ENCODE peak calls at places on chromosomes 12 and 14, in six cellular contexts. X is Peyer's patch, J is ovary, N is A549, I is heart left ventricle, S is colonic mucosa. V is an unnamed sample.

GRCh38 chr12:62700091-62700490 is 233.5 kb downstream of the MON2 start:
- DNase-seq in X (no peak), J (no peak), N (no peak), I (no peak), S (no peak), V (no peak)

GRCh38 chr12:86091676-86092075 is 164.5 kb downstream of the MGAT4C start:
- DNase-seq in X (no peak), J (no peak), N (no peak), I (no peak), S (no peak), V (no peak)

GRCh38 chr14:97713023-97713422 is 915.8 kb downstream of the VRK1 start:
- DNase-seq in X (no peak), J (no peak), N (no peak), I (no peak), S (no peak), V (no peak)

GRCh38 chr12:80472912-80473500 is 29.0 kb downstream of the PTPRQ start:
- DNase-seq in X (no peak), J (no peak), N (peak; percentile 7), I (no peak), S (no peak), V (peak; percentile 7)

GRCh38 chr14:96994999-96995398 is 197.8 kb downstream of the VRK1 start:
- DNase-seq in X (no peak), J (no peak), N (no peak), I (no peak), S (no peak), V (no peak)

GRCh38 chr14:73771848-73772705 is 57.9 kb upstream of the PNMA1 start:
- DNase-seq in X (peak; percentile 87), J (peak; percentile 84), N (no peak), I (no peak), S (peak; percentile 84), V (peak; percentile 93)

GRCh38 chr14:23544511-23545447 is 6.8 kb downstream of the ZFHX2 start:
- DNase-seq in X (peak; percentile 69), J (no peak), N (no peak), I (no peak), S (peak; percentile 52), V (peak; percentile 70)

GRCh38 chr14:55832974-55833373 is 253.0 kb downstream of the KTN1 start:
- DNase-seq in X (no peak), J (no peak), N (no peak), I (no peak), S (no peak), V (no peak)

GRCh38 chr14:93045211-93045674 is 70.5 kb downstream of the ITPK1 start:
- DNase-seq in X (no peak), J (no peak), N (no peak), I (no peak), S (no peak), V (peak; percentile 82)

GRCh38 chr12:67268335-67268895 is 743 bp upstream of the CAND1 start:
- DNase-seq in X (peak; percentile 83), J (peak; percentile 92), N (peak; percentile 99), I (peak; percentile 77), S (peak; percentile 93), V (peak; percentile 99)

GRCh38 chr12:121911824-121912585 is 6.4 kb upstream of the CFAP251 start:
- DNase-seq in X (no peak), J (no peak), N (no peak), I (no peak), S (no peak), V (no peak)

GRCh38 chr12:114141916-114142564 is 175.9 kb upstream of the RBM19 start:
- DNase-seq in X (peak; percentile 47), J (no peak), N (no peak), I (no peak), S (no peak), V (peak; percentile 67)

GRCh38 chr12:49983892-49984291 is 11.1 kb downstream of the AQP6 start:
- DNase-seq in X (no peak), J (no peak), N (no peak), I (no peak), S (no peak), V (peak; percentile 11)

GRCh38 chr12:115149685-115150378 is 465.9 kb upstream of the TBX3 start:
- DNase-seq in X (no peak), J (no peak), N (no peak), I (no peak), S (no peak), V (no peak)

GRCh38 chr12:109740694-109741245 is 27.1 kb downstream of the FAM222A start:
- DNase-seq in X (peak; percentile 22), J (peak; percentile 9), N (no peak), I (peak; percentile 13), S (no peak), V (no peak)

GRCh38 chr12:50039151-50039835 is 14.0 kb upstream of the RACGAP1 start:
- DNase-seq in X (peak; percentile 88), J (peak; percentile 88), N (peak; percentile 76), I (peak; percentile 90), S (peak; percentile 88), V (peak; percentile 74)

GRCh38 chr12:54401127-54401526 is 16.6 kb upstream of the ZNF385A start:
- DNase-seq in X (no peak), J (no peak), N (no peak), I (no peak), S (no peak), V (no peak)

GRCh38 chr12:32603858-32604257 is 75.2 kb upstream of the DNM1L start:
- DNase-seq in X (no peak), J (no peak), N (no peak), I (no peak), S (no peak), V (no peak)

GRCh38 chr12:25982416-25982815 is 23.9 kb downstream of the RASSF8 start:
- DNase-seq in X (no peak), J (no peak), N (no peak), I (no peak), S (no peak), V (no peak)

GRCh38 chr12:25979563-25979962 is 21.1 kb downstream of the RASSF8 start:
- DNase-seq in X (no peak), J (no peak), N (no peak), I (no peak), S (no peak), V (no peak)

GRCh38 chr12:25980035-25980434 is 21.6 kb downstream of the RASSF8 start:
- DNase-seq in X (no peak), J (no peak), N (no peak), I (no peak), S (no peak), V (no peak)

GRCh38 chr12:25983625-25984024 is 25.1 kb downstream of the RASSF8 start:
- DNase-seq in X (no peak), J (no peak), N (no peak), I (no peak), S (no peak), V (no peak)

DNA sequence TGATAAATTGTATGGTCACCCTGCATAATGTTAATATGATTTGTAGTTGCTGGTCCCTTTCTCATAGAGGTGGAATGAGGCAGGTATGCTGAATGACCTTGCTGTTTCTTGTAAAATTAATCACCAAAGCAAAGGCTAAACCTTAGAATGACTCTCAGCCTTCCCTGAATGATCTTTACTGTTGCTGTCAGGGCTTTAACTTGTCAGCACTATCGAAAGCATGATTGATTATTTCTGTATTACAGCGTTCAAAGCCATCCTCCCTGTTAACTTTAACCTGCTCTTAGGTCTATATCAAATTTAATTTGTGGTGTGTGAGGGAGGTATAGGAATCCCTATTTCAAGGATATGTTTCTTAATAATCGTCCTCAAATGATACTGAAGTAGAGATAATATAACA is 23.1 kb downstream of the RASSF8 start:
- DNase-seq in X (no peak), J (no peak), N (no peak), I (no peak), S (no peak), V (no peak)
- H3K4me1 ChIP-seq in X (no peaks in the 10 kb centered on the region), J (peaks cover 20% of the 10 kb centered on the region), N (no peaks in the 10 kb centered on the region), I (peaks cover 35% of the 10 kb centered on the region), S (no peaks in the 10 kb centered on the region), V (no peaks in the 10 kb centered on the region)

GRCh38 chr14:49692191-49692757 is 646 bp upstream of the KLHDC1 start:
- DNase-seq in X (no peak), J (no peak), N (no peak), I (no peak), S (no peak), V (peak; percentile 19)
- H3K27ac ChIP-seq in X (peak overlapping the region; percentile 85), J (peak overlapping the region; percentile 97), N (peak overlapping the region; percentile 90), I (peak overlapping the region; percentile 92), S (peak overlapping the region; percentile 85), V (peak overlapping the region; percentile 98)

DNA sequence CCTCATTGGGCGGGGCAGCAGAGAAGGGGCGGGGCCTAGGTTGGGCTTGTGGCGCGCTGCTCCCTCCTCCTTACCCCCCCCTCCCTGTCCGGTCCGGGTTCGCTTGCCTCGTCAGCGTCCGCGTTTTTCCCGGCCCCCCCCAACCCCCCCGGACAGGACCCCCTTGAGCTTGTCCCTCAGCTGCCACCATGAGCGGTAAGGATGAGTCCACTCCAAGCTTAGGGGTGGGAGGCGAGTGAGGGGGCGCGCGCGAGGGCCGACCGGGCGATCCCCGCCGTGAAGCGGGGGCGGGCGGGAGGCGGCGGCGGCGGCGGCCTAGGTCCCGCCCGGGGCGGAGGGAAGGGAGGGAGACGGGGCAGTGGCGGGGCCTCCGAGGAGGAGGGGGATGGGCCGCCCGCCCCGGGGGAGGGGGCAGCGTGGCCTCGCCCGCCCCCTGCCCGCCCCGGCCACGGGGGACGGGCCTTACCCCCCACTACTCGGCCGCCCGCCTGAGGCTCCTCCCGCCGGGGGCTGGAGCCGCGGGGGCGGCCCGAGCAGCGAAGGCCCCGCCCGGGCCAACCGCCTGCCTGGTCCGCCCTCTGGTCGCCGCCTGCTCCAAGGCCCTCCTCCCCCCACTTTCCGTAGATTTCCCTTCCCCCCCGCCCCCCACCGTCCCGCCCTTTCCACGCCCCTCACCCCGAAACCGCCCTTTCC is at the start of gene SP1:
- DNase-seq in X (peak; percentile 99), J (peak; percentile 89), N (peak; percentile 70), I (peak; percentile 98), S (peak; percentile 92), V (peak; percentile 94)
- H3K4me1 ChIP-seq in X (peaks cover 3% of the 10 kb centered on the region), J (peaks cover 20% of the 10 kb centered on the region), N (peaks cover 34% of the 10 kb centered on the region), I (peaks cover 50% of the 10 kb centered on the region), S (peaks cover 25% of the 10 kb centered on the region), V (peaks cover 22% of the 10 kb centered on the region)

DNA sequence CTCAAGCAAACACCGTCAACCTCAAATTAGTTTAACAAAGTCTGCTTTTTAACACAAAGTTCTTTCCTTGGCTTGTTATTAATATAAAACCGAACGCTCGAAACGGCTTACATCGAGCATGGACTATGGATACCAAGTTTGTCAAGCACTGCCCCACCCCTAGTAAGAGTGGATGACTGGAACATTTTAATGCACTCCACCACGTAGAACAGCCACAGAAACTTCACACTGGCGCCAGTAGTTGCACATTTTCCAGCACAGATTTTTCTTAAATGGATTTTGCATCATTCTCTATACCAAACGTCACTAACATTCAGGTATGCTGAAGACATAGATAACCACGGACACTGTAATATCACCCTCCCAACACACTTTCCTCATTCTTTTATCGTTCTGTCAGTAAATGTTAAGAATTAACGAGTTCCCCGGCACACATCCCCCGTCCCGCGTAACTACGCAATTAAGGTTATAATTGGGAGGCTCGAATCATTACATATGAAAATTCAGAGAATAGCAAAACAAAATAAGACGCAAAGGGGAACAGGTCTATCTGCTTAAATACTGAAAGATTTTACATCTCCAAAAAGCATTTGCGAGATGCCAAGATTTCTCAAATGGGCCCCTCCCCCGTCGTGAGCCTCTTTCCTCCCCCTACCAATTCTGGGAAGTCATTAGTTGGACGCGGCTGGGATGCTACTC is 990 bp downstream of the FERMT2 start:
- DNase-seq in X (no peak), J (peak; percentile 39), N (peak; percentile 51), I (no peak), S (no peak), V (no peak)
- H3K27ac ChIP-seq in X (peak overlapping the region; percentile 77), J (peak overlapping the region; percentile 95), N (peak overlapping the region; percentile 97), I (peak overlapping the region; percentile 98), S (peak overlapping the region; percentile 83), V (peak overlapping the region; percentile 72)